ENCODE peak calls at places on chromosomes 6 and 20, in nine cellular contexts. Q, U, J, Y, P, L, D, V and F are unnamed samples.

GRCh38 chr6:36820700-36821580 is 18.3 kb downstream of the CPNE5 start:
- DNase-seq in Q (no peak), D (no peak), P (no peak), Y (peak), J (peak), U (no peak), V (no peak), L (no peak), F (peak)

GRCh38 chr6:56102216-56102615 is 145.2 kb downstream of the COL21A1 start:
- DNase-seq in V (no peak), U (no peak), P (no peak), D (no peak), L (no peak), Y (no peak), J (no peak), Q (no peak), F (no peak)

GRCh38 chr6:131997450-131998153 is 46.4 kb upstream of the CCN2 start:
- DNase-seq in Y (no peak), L (no peak), D (no peak), J (no peak), V (no peak), P (no peak), Q (no peak), U (no peak), F (no peak)

GRCh38 chr6:121510568-121511177 is 75.2 kb downstream of the GJA1 start:
- DNase-seq in Q (no peak), L (no peak), V (no peak), J (no peak), U (no peak), P (no peak), Y (no peak), D (no peak), F (no peak)

GRCh38 chr20:22601361-22602141 is 17.2 kb upstream of the FOXA2 start:
- DNase-seq in D (no peak), Y (no peak), V (no peak), P (no peak), Q (no peak), J (no peak), L (no peak), U (no peak), F (no peak)

GRCh38 chr20:59598625-59599310 is 5.6 kb upstream of the PHACTR3 start:
- DNase-seq in J (no peak), L (peak), Y (peak), Q (no peak), D (no peak), V (no peak), P (no peak), U (peak), F (no peak)

GRCh38 chr20:25309395-25310267 is 61.7 kb downstream of the PYGB start:
- DNase-seq in Y (peak), J (peak), D (peak), L (no peak), V (peak), Q (no peak), U (no peak), P (peak), F (peak)

GRCh38 chr6:37049990-37050853 is 44.8 kb downstream of the FGD2 start:
- DNase-seq in L (peak), Y (no peak), D (no peak), Q (peak), V (peak), J (no peak), P (no peak), U (peak), F (no peak)

GRCh38 chr6:163520956-163521355 is 106.4 kb downstream of the QKI start:
- DNase-seq in J (no peak), P (no peak), D (no peak), V (no peak), L (no peak), Y (no peak), U (no peak), Q (no peak), F (no peak)

GRCh38 chr20:63212792-63213191 is 3.1 kb downstream of the YTHDF1 start:
- DNase-seq in V (no peak), Q (no peak), P (no peak), J (no peak), U (no peak), Y (no peak), D (no peak), L (no peak), F (no peak)

GRCh38 chr6:3956054-3956453 is 106.9 kb downstream of the FAM50B start:
- DNase-seq in J (no peak), Y (no peak), Q (no peak), P (no peak), U (peak), L (no peak), V (no peak), D (no peak), F (no peak)

GRCh38 chr6:63663147-63663877 is 27.7 kb downstream of the PHF3 start:
- DNase-seq in Q (no peak), V (no peak), U (no peak), L (no peak), J (no peak), D (no peak), P (peak), Y (peak), F (no peak)

GRCh38 chr6:50720623-50721022 is 7.3 kb downstream of the TFAP2D start:
- DNase-seq in Q (no peak), V (no peak), P (no peak), D (no peak), J (no peak), U (no peak), Y (peak), L (peak), F (no peak)

GRCh38 chr20:2418388-2418787 is 37.7 kb downstream of the TGM6 start:
- DNase-seq in P (no peak), Q (no peak), D (no peak), V (no peak), U (no peak), L (no peak), J (no peak), Y (no peak), F (no peak)

GRCh38 chr20:2420510-2420909 is 39.8 kb downstream of the TGM6 start:
- DNase-seq in P (no peak), Q (no peak), L (no peak), D (no peak), J (no peak), V (no peak), Y (no peak), U (no peak), F (no peak)

GRCh38 chr20:2417142-2417541 is 36.4 kb downstream of the TGM6 start:
- DNase-seq in P (no peak), D (no peak), J (no peak), V (no peak), Y (no peak), Q (no peak), L (no peak), U (no peak), F (no peak)

DNA sequence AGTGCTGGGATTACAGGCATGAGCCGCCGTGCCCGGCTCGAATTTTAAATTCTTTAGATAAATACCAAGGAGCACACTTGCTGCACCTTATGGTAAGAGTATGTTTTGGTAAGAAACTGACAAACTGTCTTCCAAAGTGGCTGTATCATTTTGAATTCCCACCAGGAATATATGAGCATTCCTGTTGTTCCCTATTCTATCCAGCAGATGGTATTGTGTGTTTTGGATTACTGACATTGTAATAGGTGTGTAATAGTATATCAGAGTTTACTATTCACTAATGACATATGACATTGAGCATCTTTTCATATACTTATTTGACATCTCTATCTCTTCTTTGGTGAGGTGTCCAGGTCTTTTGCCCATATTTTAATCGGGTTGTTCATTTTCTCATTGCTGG is 40.5 kb downstream of the TGM6 start:
- DNase-seq in L (no peak), V (no peak), J (no peak), U (no peak), Q (no peak), D (no peak), Y (peak), P (no peak), F (no peak)
- TF ChIP-seq CTCF in L (no peak), V (no peak), J (peak), U (no peak), Q (no peak), D (no peak), Y (peak), P (peak), F (peak)

DNA sequence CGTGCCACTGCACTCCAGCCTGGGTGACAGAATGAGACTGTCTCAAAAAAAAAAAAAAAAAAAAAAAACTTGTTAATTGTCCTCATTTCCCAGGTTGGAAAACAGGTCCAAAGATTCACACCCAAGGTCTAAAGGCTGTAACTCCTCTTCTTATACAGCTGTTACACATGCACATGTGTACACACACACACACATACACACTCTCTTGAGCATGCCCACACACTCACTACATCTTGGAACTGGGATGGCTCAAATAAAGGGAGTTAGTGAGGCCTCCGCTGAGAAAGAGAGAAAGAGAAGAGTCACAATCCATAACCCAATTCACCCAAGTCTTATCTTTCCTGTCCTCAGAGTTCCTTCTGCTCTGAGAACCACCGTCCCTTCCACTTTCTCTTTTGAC is 3.0 kb upstream of the HLA-DMB start:
- DNase-seq in P (no peak), L (no peak), V (no peak), J (no peak), Q (no peak), Y (no peak), D (no peak), U (no peak), F (no peak)
- H3K4me3 ChIP-seq in P (no peak), L (peak), V (peak), J (no peak), Q (peak), Y (no peak), D (no peak), U (no peak), F (no peak)

GRCh38 chr6:169999367-169999766 is 247.9 kb downstream of the ERMARD start:
- DNase-seq in P (no peak), J (no peak), L (no peak), U (no peak), D (no peak), Y (no peak), Q (no peak), V (no peak), F (no peak)

GRCh38 chr6:170004585-170005210 is 253.3 kb downstream of the ERMARD start:
- DNase-seq in Q (no peak), U (no peak), V (no peak), L (no peak), P (no peak), Y (no peak), J (no peak), D (no peak), F (no peak)

GRCh38 chr6:170000071-170000843 is 248.8 kb downstream of the ERMARD start:
- DNase-seq in P (no peak), J (no peak), V (no peak), Q (no peak), D (no peak), L (no peak), Y (no peak), U (no peak), F (no peak)

GRCh38 chr6:170005680-170006470 is 254.5 kb downstream of the ERMARD start:
- DNase-seq in Y (no peak), J (no peak), L (no peak), U (no peak), V (no peak), Q (no peak), P (no peak), D (no peak), F (no peak)

DNA sequence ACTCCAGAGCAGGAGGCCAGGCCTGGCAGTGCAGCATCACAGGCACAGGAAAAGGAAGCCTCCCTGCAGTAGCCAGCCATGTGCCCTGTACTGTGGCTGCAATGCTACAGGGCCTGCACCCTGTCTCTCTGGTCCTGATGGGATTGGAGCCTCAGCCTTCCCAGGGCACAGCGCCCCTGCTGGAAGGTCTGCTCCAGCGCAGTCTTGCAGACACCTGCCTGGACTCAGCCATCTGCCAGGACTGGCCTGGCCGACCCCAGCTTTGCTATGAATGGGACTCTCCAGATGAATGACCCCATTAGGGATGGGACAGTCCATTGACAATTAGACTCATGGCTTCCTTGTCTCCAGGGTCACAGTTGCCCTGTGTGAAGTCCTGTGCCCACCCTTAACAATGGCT is 251.6 kb downstream of the ERMARD start:
- DNase-seq in V (no peak), D (no peak), U (no peak), J (no peak), P (no peak), L (no peak), Y (no peak), Q (no peak), F (no peak)
- TF ChIP-seq CTCF in V (no peak), D (no peak), U (no peak), J (no peak), P (no peak), L (peak), Y (no peak), Q (peak), F (no peak)

DNA sequence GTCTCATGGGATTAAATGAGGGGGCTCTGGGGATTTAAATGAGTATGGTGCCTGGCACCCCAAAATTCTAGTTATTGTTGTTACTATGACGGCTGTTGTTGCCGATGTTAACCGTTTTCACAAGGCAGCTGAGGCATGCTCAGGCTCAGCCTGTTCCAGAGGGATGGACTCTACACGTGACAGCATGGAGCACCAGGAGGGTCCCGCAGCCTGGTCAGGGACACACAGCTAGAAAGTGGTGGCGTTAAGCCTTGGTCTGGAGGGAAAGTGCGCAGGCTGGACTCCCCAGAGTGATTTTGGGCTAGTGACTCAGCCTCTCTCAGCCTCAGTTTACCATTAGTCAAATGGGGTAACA is 7.0 kb downstream of the FAM110A start:
- DNase-seq in P (no peak), J (no peak), Q (no peak), U (no peak), Y (no peak), V (no peak), L (no peak), D (no peak), F (no peak)
- H3K4me3 ChIP-seq in P (no peak), J (no peak), Q (no peak), U (no peak), Y (no peak), V (no peak), L (no peak), D (no peak), F (peak)

GRCh38 chr6:17281497-17282481 is 628 bp downstream of the RBM24 start:
- DNase-seq in V (no peak), J (no peak), L (no peak), D (peak), P (no peak), U (peak), Q (no peak), Y (peak), F (no peak)

GRCh38 chr6:17280138-17280537 is 1.0 kb upstream of the RBM24 start:
- DNase-seq in Y (no peak), V (no peak), D (no peak), P (no peak), L (no peak), U (no peak), J (no peak), Q (no peak), F (no peak)

GRCh38 chr6:17283074-17283473 is 1.9 kb downstream of the RBM24 start:
- DNase-seq in L (no peak), Y (no peak), Q (no peak), D (no peak), J (no peak), P (no peak), U (no peak), V (no peak), F (no peak)

GRCh38 chr6:17280552-17281090 is 540 bp upstream of the RBM24 start:
- DNase-seq in Y (no peak), V (peak), J (no peak), P (no peak), Q (no peak), D (peak), L (no peak), U (peak), F (no peak)

DNA sequence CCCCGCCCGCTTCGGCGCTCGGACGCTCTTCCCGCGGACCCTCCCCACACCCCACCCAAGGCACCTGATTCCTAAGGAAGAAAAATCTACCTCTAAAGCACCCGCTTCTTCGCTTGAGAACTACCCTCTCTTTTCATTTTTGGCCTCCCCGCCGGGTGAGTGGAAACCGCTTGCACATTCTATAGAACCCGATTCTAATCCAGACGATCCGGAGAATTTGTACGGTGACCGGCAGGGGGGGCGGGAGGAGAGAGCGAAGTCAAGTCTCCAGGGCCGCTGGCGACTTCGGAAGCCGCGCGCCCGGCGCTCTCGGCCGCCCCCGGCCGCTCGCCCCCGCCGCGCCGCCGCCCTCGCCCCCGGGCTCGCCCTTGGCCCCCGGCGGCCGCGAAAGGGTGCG is at the start of gene RBM24:
- DNase-seq in D (peak), U (peak), Q (no peak), Y (peak), L (no peak), J (no peak), V (peak), P (no peak), F (no peak)
- TF ChIP-seq CTCF in D (peak), U (peak), Q (no peak), Y (peak), L (no peak), J (peak), V (peak), P (peak), F (peak)

DNA sequence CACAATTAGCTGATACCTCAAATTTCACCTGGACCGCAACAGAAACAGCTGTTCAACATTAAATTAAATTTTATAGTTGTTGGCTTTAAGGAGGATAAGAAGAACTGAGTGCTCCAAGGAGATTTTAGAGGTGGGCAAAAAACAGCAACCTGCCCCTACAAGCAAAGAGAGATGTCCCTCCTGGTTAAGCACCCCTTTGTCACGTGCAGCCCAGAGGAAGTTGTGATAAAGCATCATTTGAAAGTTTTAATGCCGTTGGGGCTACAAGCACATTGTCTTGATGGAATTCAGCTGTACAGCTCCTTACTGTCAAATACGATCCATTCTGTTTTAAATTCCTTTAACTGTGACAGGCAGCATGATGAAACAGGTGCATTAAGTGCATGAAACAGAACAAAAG is 195.0 kb downstream of the GMPR start:
- DNase-seq in Y (no peak), D (no peak), L (no peak), U (no peak), V (no peak), J (no peak), Q (no peak), P (no peak), F (no peak)
- H3K4me3 ChIP-seq in Y (no peak), D (no peak), L (no peak), U (no peak), V (no peak), J (no peak), Q (no peak), P (no peak), F (no peak)

DNA sequence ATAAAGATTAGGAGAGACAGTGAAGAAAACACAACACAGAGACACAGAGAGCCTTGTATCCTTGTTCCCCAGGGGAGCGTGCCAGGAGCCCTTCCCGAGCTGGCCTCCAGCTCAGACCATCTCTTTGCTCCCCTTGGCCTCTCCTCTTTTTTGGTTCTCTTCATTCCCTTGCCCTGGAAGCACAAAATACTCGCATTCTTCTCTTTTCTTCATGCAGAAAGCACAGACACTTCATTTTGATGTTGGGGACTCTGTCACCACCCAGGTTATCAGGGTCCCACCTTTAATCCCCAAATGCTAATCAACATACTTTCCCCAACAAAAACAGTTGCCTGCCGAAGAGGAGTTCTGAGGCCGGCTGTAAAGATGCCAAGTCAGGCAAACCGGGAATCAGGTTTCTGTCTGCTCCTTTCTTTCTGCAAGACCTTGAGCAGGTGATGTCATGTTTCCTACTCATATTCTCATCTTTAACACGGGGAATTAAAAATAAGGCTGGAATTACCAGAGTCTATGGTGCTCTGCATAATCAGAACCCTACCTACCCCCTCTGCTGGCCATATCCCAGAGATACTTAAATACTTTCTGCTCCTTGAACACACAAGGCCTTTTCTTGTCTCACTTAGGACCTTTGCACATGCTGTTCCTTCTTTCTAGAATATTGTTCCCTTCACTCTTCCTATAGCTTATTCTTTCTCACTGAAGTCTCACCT is 21.7 kb downstream of the TGM6 start:
- DNase-seq in U (peak), V (no peak), Q (no peak), Y (peak), L (peak), D (no peak), J (no peak), P (peak), F (peak)
- TF ChIP-seq CTCF in U (peak), V (no peak), Q (no peak), Y (peak), L (no peak), D (no peak), J (peak), P (peak), F (peak)

DNA sequence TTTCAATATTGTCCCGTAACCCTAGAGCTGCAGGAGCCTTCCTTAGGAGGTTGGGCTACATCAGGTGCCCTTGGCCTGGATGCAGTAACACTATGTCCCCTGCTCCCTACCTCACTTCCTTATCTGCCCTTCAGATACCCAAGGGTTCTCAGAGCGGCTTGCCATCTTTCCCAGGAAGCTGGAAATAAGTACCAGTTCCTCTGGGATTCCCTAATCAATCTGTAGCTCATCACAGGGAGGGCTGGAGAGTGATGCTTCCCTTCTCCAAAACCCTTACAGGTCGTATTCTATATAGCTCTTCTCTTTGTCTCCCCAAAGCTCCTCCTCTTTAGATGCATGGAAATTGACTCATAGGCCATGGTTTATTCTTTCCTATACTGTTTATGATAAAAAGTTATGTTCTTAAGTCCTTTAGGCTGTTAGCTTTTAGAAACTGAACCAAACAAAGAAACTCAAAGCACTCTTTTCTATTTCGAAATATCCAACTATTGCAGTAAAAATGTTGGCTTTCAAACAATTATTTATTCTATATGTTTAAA is 4.2 kb downstream of the MYCT1 start:
- DNase-seq in P (no peak), V (no peak), L (no peak), Q (no peak), Y (no peak), U (no peak), J (no peak), D (no peak), F (no peak)
- H3K4me3 ChIP-seq in P (no peak), V (peak), L (no peak), Q (no peak), Y (no peak), U (no peak), J (no peak), D (no peak), F (no peak)

GRCh38 chr6:31922942-31923341 is 4.6 kb upstream of the C2 start:
- DNase-seq in J (no peak), L (peak), D (no peak), U (no peak), P (no peak), V (no peak), Y (peak), Q (no peak), F (no peak)
- TF ChIP-seq CTCF in J (peak), L (peak), D (peak), U (peak), P (no peak), V (no peak), Y (peak), Q (peak), F (peak)